ENCODE peak calls at places on chromosomes 13 and 19, in six cellular contexts. R is tibial nerve, L is HCT116, Z is IMR-90, N is lower leg skin, A is stomach. J is an unnamed sample.

GRCh38 chr19:10670187-10670586 is 16.0 kb downstream of the ILF3 start:
- DNase-seq in N (no peak), A (no peak), L (no peak), R (no peak), Z (no peak), J (no peak)

GRCh38 chr19:44939668-44940067 is 2.4 kb upstream of the APOC4 start:
- DNase-seq in N (no peak), Z (no peak), A (no peak), L (no peak), R (no peak), J (no peak)

GRCh38 chr13:99165753-99166587 is 34.7 kb upstream of the UBAC2 start:
- DNase-seq in Z (no peak), N (no peak), L (no peak), A (no peak), R (no peak), J (no peak)

GRCh38 chr13:46948338-46948737 is 51.5 kb upstream of the HTR2A start:
- DNase-seq in N (no peak), L (no peak), Z (no peak), A (no peak), R (no peak), J (no peak)

GRCh38 chr13:103022328-103022727 is 43.9 kb downstream of the SLC10A2 start:
- DNase-seq in R (no peak), L (no peak), A (no peak), N (no peak), Z (no peak), J (no peak)

GRCh38 chr13:23902975-23903905 is 5.9 kb upstream of the C1QTNF9B start:
- DNase-seq in N (no peak), R (no peak), Z (no peak), A (no peak), L (no peak), J (peak)

GRCh38 chr19:33375760-33376159 is 2.3 kb downstream of the CEBPG start:
- DNase-seq in A (no peak), L (no peak), R (no peak), N (no peak), Z (peak), J (no peak)

GRCh38 chr19:15737722-15738121 is at the start of gene OR10H3:
- DNase-seq in N (no peak), A (no peak), Z (no peak), R (no peak), L (no peak), J (no peak)

GRCh38 chr13:99311748-99312492 is 4.7 kb upstream of the GPR183 start:
- DNase-seq in N (no peak), R (no peak), L (no peak), A (no peak), Z (no peak), J (peak)

GRCh38 chr19:15195987-15196682 is 4.7 kb downstream of the NOTCH3 start:
- DNase-seq in Z (no peak), A (peak), R (no peak), N (peak), L (peak), J (no peak)

GRCh38 chr19:55179570-55180484 is at the start of gene SYT5:
- DNase-seq in A (peak), N (no peak), L (no peak), Z (no peak), R (no peak), J (peak)

GRCh38 chr13:102977471-102977870 is 88.7 kb downstream of the SLC10A2 start:
- DNase-seq in L (no peak), N (no peak), Z (no peak), A (no peak), R (no peak), J (no peak)

GRCh38 chr13:35789335-35790166 is 313.1 kb upstream of the MAB21L1 start:
- DNase-seq in R (no peak), Z (peak), L (peak), A (no peak), N (no peak), J (no peak)

GRCh38 chr13:111401151-111401550 is 80.7 kb downstream of the TEX29 start:
- DNase-seq in R (no peak), Z (no peak), A (no peak), N (peak), L (no peak), J (no peak)

GRCh38 chr19:739998-740715 is 10.8 kb upstream of the MISP start:
- DNase-seq in N (no peak), Z (no peak), R (no peak), A (no peak), L (no peak), J (no peak)
- TF ChIP-seq POLR2A in N (no peak), Z (no peak), R (no peak), A (no peak), L (no peak), J (no peak)

GRCh38 chr13:45518525-45519235 is 53.9 kb downstream of the COG3 start:
- DNase-seq in A (no peak), R (no peak), L (no peak), N (no peak), Z (peak), J (no peak)

GRCh38 chr13:45527699-45528462 is 63.1 kb downstream of the COG3 start:
- DNase-seq in L (no peak), Z (peak), N (no peak), R (no peak), A (peak), J (no peak)

GRCh38 chr13:45521292-45521691 is 56.6 kb downstream of the COG3 start:
- DNase-seq in N (no peak), L (no peak), Z (peak), A (no peak), R (no peak), J (no peak)

GRCh38 chr13:45519473-45519872 is 54.7 kb downstream of the COG3 start:
- DNase-seq in A (no peak), N (no peak), R (no peak), Z (no peak), L (no peak), J (no peak)

DNA sequence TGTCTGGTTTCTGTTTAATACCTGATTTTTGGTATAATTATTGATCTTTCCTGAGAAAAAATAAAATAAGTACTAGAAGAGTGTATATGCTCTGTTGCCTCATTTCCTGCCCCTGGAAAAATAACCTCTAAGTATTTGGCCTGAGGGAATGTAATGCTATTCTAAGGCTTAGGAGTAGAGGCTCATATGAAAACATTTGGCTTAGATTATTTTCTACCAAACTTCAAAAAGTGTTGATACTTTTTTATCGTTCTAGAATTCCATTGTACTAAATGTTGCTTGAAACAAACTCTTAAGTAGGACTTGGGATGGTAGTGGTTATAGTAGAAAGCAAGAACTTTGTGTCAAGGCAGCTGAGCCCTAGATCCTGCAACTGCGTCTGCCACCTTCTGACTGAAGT is 57.8 kb downstream of the COG3 start:
- DNase-seq in L (no peak), Z (peak), A (no peak), R (no peak), N (no peak), J (no peak)
- TF ChIP-seq CTCF in L (no peak), Z (no peak), A (no peak), R (no peak), N (no peak), J (no peak)

GRCh38 chr13:94702181-94703041 is 9.9 kb downstream of the SOX21 start:
- DNase-seq in Z (no peak), L (no peak), R (no peak), A (no peak), N (no peak), J (no peak)
- H3K4me3 ChIP-seq in Z (no peak), L (no peak), R (no peak), A (no peak), N (no peak), J (no peak)

GRCh38 chr13:51734786-51735185 is 69.2 kb downstream of the DHRS12 start:
- DNase-seq in A (no peak), R (no peak), N (no peak), Z (peak), L (no peak), J (no peak)

GRCh38 chr13:51739403-51740112 is 64.4 kb downstream of the DHRS12 start:
- DNase-seq in Z (no peak), N (no peak), R (peak), L (no peak), A (no peak), J (peak)

GRCh38 chr13:51733656-51734334 is 70.2 kb downstream of the DHRS12 start:
- DNase-seq in A (no peak), L (no peak), R (no peak), N (no peak), Z (peak), J (no peak)

GRCh38 chr13:51738226-51738905 is 65.6 kb downstream of the DHRS12 start:
- DNase-seq in L (no peak), A (no peak), R (no peak), Z (no peak), N (no peak), J (no peak)

GRCh38 chr13:51737609-51738008 is 66.4 kb downstream of the DHRS12 start:
- DNase-seq in L (no peak), A (no peak), N (no peak), Z (no peak), R (no peak), J (no peak)
- TF ChIP-seq POLR2A in L (no peak), A (no peak), N (no peak), Z (no peak), R (no peak), J (no peak)

DNA sequence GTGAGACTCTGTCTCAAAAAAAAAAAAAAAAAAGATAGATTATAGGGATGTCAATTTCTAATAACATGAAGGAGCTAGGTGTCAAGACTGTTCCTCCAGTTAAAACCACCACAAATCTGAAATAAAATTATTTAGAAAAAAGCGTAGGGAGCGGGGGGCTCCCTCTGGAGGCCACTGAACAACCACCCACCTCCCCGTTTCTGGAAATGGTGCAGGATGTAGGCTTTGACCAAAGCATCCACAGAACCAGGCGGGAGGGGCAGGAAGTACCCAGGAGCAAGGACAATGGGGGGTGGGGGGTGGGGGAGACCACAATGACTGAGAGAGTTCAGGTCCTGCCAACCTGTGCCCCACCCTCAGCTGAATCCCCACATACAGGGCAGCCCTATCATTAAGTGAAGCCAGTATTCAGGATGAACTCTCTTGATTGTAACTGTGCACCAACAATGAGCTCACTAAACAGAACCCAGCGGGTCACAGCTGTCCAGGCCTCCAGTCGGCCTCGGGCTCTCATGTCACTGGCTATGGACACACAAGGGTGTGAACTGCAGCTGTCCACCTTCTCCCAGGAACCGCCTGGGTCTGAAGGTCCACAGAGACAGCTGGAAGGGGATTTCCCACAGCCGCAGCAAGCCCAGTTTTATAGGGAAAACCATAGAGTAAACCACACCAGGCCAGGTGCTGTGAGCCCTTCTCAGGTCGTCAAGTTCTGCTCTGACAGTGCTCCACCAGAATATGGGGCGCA is 6.6 kb downstream of the ZSCAN18 start:
- DNase-seq in A (no peak), N (no peak), L (no peak), R (no peak), Z (no peak), J (no peak)
- TF ChIP-seq CTCF in A (no peak), N (no peak), L (no peak), R (no peak), Z (no peak), J (no peak)

DNA sequence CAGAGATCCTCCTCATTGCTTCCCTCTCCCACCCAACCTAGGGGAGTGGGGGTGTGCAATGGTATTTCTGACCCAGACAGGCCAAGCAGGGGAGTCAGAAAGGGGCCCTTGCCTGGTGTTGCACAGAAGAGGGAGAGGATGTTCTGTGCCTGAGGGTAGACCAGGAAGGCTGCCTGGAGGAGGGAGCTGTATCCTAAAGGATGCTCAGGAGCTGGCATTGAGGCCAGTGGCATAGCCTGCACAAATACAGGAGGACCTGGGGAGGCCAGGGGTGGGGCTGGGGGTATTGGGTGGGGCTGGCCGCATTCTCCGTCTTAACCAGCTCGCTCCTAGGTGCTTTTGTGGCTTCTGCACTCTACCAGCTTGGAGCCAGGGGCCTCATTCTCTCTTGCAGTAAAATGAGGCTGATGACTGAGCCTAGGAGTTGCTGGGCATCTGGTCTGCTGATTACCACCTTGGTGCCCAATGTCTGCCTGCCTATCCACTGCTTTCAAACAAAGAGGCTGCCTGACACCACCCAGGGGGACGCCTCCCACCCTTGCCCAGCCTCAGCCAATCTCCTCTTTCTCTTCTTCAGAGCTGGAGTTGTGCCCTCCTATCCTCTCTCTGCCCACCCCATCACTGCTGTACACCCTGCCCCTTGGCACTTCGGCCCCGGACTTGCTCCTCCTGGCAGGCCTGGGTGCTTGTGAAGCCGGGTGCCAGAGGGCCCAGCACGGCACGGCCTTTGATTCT is 4.6 kb downstream of the RNF225 start:
- DNase-seq in A (no peak), Z (no peak), R (no peak), N (no peak), L (no peak), J (no peak)
- H3K4me3 ChIP-seq in A (peak), Z (peak), R (peak), N (no peak), L (peak), J (peak)

GRCh38 chr13:30112602-30113435 is 194.5 kb downstream of the KATNAL1 start:
- DNase-seq in N (peak), R (peak), L (peak), A (peak), Z (peak), J (peak)
- TF ChIP-seq POLR2A in N (no peak), R (no peak), L (no peak), A (no peak), Z (peak), J (no peak)

DNA sequence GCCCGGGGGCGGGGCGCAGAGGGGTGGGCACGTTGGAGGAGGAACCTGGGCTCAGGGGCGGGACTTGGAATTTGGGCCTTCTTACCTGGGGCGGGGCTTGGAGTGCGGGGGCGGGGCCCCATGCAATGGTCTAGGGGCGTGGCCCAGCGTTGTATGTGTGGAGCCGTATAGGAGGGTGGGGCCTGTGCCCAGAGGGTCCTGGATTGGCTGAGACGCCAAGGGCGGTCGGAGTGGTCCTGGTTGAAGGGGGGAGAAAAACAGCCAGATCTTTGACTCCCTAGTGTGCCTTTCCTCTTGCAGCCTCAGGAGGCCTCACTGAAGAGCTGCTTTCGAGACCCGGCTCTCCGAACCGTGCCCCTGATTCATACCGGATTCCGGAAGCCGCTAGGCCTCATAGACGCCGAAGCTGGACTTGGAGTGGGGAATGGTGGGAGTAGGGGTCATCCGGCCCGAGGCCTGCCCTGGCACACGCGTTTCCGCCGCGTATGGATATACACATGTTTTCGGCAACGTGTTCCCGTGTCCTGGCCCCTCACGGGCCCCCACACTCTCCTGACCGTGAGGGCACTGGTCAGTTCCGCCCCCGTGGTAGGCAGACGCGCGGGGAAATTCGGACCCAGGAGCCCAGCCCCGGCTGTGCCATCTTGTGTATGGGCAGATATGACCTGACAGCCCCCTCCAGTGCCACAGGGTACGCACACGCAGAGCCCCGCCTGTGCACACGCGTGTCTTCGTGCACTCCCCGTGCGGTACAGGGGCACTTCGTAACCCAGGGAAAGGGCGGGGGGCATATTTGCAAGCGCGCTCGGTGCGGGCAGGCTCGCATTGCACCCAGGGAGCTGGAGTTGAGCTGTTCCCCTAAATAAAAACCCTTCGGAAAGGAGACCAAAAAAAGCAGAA is 661 bp upstream of the PRR12 start:
- DNase-seq in R (peak), N (peak), Z (peak), L (peak), A (peak), J (peak)
- TF ChIP-seq CTCF in R (no peak), N (no peak), Z (peak), L (no peak), A (no peak), J (no peak)

J was measured in ovary.